ENCODE peak calls at places on chromosomes 16 and 17, in eight cellular contexts. L is mucosa of gallbladder; J is NCI-H1092 treated with DMSO at 0.1 percent for 48 hours; H is activated effector memory CD4-positive, alpha-beta T cell treated with anti-CD3 and anti-CD28 coated beads, Interleukin-2, amount 50 U/mL, for 16 hours; R is fibroblast of lung; P is stimulated activated naive CD4-positive, alpha-beta T cell; Q is Kasumi-1; Z is activated naive CD8-positive, alpha-beta T cell treated with anti-CD3 and anti-CD28 coated beads for 36 hours. C is an unnamed sample.

GRCh38 chr17:9409026-9409425 is 166.6 kb downstream of the STX8 start:
- DNase-seq in L (no peak), J (no peak), Z (no peak), Q (no peak), H (no peak), R (no peak), P (no peak), C (no peak)

GRCh38 chr17:21033350-21033749 is 9.5 kb downstream of the USP22 start:
- DNase-seq in Q (no peak), J (no peak), L (no peak), R (peak), P (no peak), H (no peak), Z (no peak), C (no peak)

GRCh38 chr17:82684207-82684903 is 14.1 kb downstream of the RAB40B start:
- DNase-seq in H (no peak), Q (no peak), Z (no peak), R (peak), P (no peak), J (no peak), L (peak), C (no peak)

GRCh38 chr17:7313028-7313889 is 1.9 kb downstream of the GPS2 start:
- DNase-seq in Z (no peak), P (peak), R (no peak), Q (no peak), J (no peak), H (no peak), L (no peak), C (no peak)

GRCh38 chr17:45127209-45127582 is 5.1 kb downstream of the PLCD3 start:
- DNase-seq in R (no peak), J (no peak), L (no peak), Z (no peak), Q (no peak), H (no peak), P (no peak), C (no peak)

GRCh38 chr16:75107505-75107904 is 9.1 kb downstream of the LDHD start:
- DNase-seq in J (no peak), P (no peak), Q (no peak), Z (no peak), L (no peak), R (no peak), H (no peak), C (no peak)

GRCh38 chr16:53094013-53094630 is 39.3 kb downstream of the CHD9 start:
- DNase-seq in L (peak), Q (peak), H (peak), P (no peak), R (no peak), J (peak), Z (no peak), C (no peak)

GRCh38 chr17:65202833-65203571 is 65.8 kb downstream of the RGS9 start:
- DNase-seq in Z (no peak), Q (no peak), L (no peak), R (no peak), J (no peak), H (no peak), P (no peak), C (no peak)

GRCh38 chr17:58572846-58573245 is 58.4 kb upstream of the MTMR4 start:
- DNase-seq in Z (no peak), Q (no peak), P (no peak), J (no peak), R (no peak), L (no peak), H (no peak), C (no peak)

GRCh38 chr17:83196088-83196765 is 116.8 kb downstream of the METRNL start:
- DNase-seq in L (no peak), R (peak), Z (no peak), H (peak), P (no peak), J (no peak), Q (no peak), C (no peak)

GRCh38 chr17:46882666-46883065 is 31.3 kb downstream of the WNT9B start:
- DNase-seq in L (no peak), H (no peak), J (no peak), P (no peak), Z (no peak), R (no peak), Q (no peak), C (no peak)

GRCh38 chr17:16275024-16275423 is 58.0 kb downstream of the PIGL start:
- DNase-seq in Z (no peak), L (no peak), P (no peak), J (no peak), Q (no peak), H (no peak), R (no peak), C (no peak)